ENCODE peak calls at places on chromosome 2, in six cellular contexts. One of them, this sample, is unnamed. For H3K27me3, the result is how much of the 10 kb centered on the place peaks cover.

GRCh38 chr2:62287895-62288589 is 92.1 kb downstream of the B3GNT2 start:
- DNase-seq in CD4-positive, CD25-positive, alpha-beta regulatory T cell: no peak
- DNase-seq in upper lobe of left lung: peak
- DNase-seq in Karpas-422: no peak
- DNase-seq in IMR-90: no peak
- DNase-seq in ascending aorta: no peak
- DNase-seq in this sample: peak

GRCh38 chr2:26245810-26246209 is 1.1 kb downstream of the HADHB start:
- DNase-seq in CD4-positive, CD25-positive, alpha-beta regulatory T cell: no peak
- DNase-seq in IMR-90: peak
- DNase-seq in Karpas-422: peak
- DNase-seq in upper lobe of left lung: no peak
- DNase-seq in ascending aorta: no peak
- DNase-seq in this sample: no peak

GRCh38 chr2:124476291-124476690 is 451.2 kb downstream of the CNTNAP5 start:
- DNase-seq in IMR-90: peak
- DNase-seq in Karpas-422: no peak
- DNase-seq in upper lobe of left lung: no peak
- DNase-seq in ascending aorta: no peak
- DNase-seq in CD4-positive, CD25-positive, alpha-beta regulatory T cell: no peak
- DNase-seq in this sample: no peak

GRCh38 chr2:174300114-174300513 is 34.6 kb upstream of the SP9 start:
- DNase-seq in Karpas-422: peak
- DNase-seq in IMR-90: peak
- DNase-seq in CD4-positive, CD25-positive, alpha-beta regulatory T cell: no peak
- DNase-seq in upper lobe of left lung: no peak
- DNase-seq in ascending aorta: no peak
- DNase-seq in this sample: no peak

GRCh38 chr2:173346035-173346434 is 8.6 kb upstream of the CDCA7 start:
- DNase-seq in ascending aorta: no peak
- DNase-seq in upper lobe of left lung: no peak
- DNase-seq in Karpas-422: no peak
- DNase-seq in CD4-positive, CD25-positive, alpha-beta regulatory T cell: no peak
- DNase-seq in IMR-90: no peak
- DNase-seq in this sample: no peak

GRCh38 chr2:234580686-234581085 is 83.8 kb upstream of the ARL4C start:
- DNase-seq in Karpas-422: no peak
- DNase-seq in IMR-90: peak
- DNase-seq in ascending aorta: no peak
- DNase-seq in CD4-positive, CD25-positive, alpha-beta regulatory T cell: no peak
- DNase-seq in upper lobe of left lung: no peak
- DNase-seq in this sample: no peak

GRCh38 chr2:27583390-27583915 is 611 bp downstream of the ZNF512 start:
- DNase-seq in upper lobe of left lung: no peak
- DNase-seq in Karpas-422: no peak
- DNase-seq in ascending aorta: no peak
- DNase-seq in CD4-positive, CD25-positive, alpha-beta regulatory T cell: no peak
- DNase-seq in IMR-90: peak
- DNase-seq in this sample: no peak

GRCh38 chr2:74405994-74406583 is 15.3 kb downstream of the C2orf81 start:
- DNase-seq in upper lobe of left lung: no peak
- DNase-seq in Karpas-422: no peak
- DNase-seq in IMR-90: peak
- DNase-seq in ascending aorta: no peak
- DNase-seq in CD4-positive, CD25-positive, alpha-beta regulatory T cell: no peak
- DNase-seq in this sample: no peak

DNA sequence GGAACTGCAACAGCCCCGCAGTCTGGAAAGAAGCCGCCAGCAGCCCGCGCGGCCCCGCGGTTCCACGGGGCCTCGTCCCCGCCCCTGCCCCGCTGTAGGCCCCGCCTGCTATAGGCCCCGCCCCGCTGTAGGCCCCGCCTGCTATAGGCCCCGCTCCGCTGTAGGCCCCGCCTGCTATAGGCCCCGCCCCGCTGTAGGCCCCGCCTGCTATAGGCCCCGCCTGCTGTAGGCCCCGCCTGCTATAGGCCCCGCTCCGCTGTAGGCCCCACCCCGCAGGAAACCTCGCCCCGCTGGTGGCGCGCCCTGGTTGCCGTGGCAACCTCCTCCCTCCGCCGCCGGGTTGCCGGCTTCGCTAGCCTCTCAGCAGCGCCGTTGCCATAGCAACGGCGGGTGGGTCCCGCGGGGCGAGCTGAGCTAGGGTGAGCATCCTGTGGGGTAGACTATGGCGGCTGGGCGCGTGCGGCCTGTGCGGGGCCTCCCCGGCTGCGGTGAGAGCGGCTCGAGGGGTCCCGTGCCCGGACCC is 12.2 kb upstream of the KIF1A start:
- DNase-seq in IMR-90: peak
- DNase-seq in CD4-positive, CD25-positive, alpha-beta regulatory T cell: peak
- DNase-seq in upper lobe of left lung: peak
- DNase-seq in ascending aorta: peak
- DNase-seq in Karpas-422: peak
- DNase-seq in this sample: peak
- H3K27me3 ChIP-seq in IMR-90: under half
- H3K27me3 ChIP-seq in CD4-positive, CD25-positive, alpha-beta regulatory T cell: under half
- H3K27me3 ChIP-seq in upper lobe of left lung: under half
- H3K27me3 ChIP-seq in ascending aorta: under half
- H3K27me3 ChIP-seq in Karpas-422: under half
- H3K27me3 ChIP-seq in this sample: under half

DNA sequence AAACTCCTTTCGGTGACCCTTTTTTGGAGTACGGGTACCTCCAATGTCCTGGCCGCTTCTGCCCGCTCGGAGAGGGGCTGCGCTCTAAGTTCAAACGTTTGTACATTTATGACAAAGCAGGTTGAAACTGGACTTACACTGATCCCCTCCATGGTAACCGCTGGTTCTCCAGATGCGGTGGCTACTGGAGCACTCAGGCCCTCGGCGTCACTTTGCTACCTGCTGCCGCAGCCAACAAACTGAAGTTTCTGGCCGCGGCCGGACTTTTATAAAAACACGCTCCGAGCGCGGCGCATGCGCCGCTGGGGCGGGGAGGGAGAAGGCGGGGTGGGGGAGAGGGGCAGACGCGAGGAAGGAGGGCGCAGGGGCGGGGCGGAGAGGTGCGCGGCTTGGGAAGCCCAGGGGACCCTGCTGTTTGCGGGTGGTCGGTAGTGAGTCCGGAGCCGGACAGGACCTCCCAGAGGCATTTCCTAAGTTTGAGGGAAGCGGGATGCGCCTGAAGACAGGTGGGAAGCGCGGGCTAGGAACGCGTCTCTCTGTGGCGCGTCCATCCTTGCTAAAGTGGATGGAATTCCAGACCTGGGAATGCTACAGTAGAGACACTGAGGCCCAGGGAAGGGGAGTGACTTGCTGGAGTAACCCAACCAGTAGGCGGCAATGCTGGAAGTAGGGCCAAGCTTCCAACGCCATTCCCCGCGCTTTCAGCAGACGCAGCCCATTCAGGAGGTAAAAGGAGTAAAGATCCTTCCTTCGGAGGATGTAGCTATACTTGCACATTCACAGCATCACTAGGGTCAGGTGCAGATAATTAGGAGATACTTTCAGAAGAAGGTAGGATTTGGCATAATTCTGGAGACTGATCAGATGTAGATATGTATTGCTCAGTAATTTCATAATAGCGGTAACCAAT is at the start of gene CXCR4:
- DNase-seq in Karpas-422: peak
- DNase-seq in CD4-positive, CD25-positive, alpha-beta regulatory T cell: peak
- DNase-seq in upper lobe of left lung: peak
- DNase-seq in IMR-90: peak
- DNase-seq in ascending aorta: peak
- DNase-seq in this sample: peak
- H3K27me3 ChIP-seq in Karpas-422: under half
- H3K27me3 ChIP-seq in CD4-positive, CD25-positive, alpha-beta regulatory T cell: under half
- H3K27me3 ChIP-seq in upper lobe of left lung: under half
- H3K27me3 ChIP-seq in IMR-90: half or more
- H3K27me3 ChIP-seq in ascending aorta: under half
- H3K27me3 ChIP-seq in this sample: under half

DNA sequence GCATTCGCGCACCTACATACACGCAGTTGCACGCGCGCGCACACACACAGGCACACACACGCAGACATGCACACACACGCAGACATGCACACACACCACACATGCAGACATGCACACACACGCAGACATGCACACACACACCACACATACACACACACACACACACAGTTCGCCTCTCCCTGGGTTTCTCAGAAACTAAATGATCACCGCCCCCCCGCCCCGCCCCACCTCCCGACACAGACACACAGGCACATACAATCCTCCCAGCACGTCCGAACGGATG is 1.1 kb downstream of the EPHA4 start:
- DNase-seq in Karpas-422: no peak
- DNase-seq in upper lobe of left lung: peak
- DNase-seq in CD4-positive, CD25-positive, alpha-beta regulatory T cell: no peak
- DNase-seq in ascending aorta: no peak
- DNase-seq in IMR-90: peak
- DNase-seq in this sample: no peak
- H3K27me3 ChIP-seq in Karpas-422: under half
- H3K27me3 ChIP-seq in upper lobe of left lung: under half
- H3K27me3 ChIP-seq in CD4-positive, CD25-positive, alpha-beta regulatory T cell: under half
- H3K27me3 ChIP-seq in ascending aorta: under half
- H3K27me3 ChIP-seq in IMR-90: under half
- H3K27me3 ChIP-seq in this sample: under half

GRCh38 chr2:60569680-60570111 is 16.2 kb upstream of the BCL11A start:
- DNase-seq in upper lobe of left lung: no peak
- DNase-seq in IMR-90: no peak
- DNase-seq in Karpas-422: no peak
- DNase-seq in CD4-positive, CD25-positive, alpha-beta regulatory T cell: no peak
- DNase-seq in ascending aorta: no peak
- DNase-seq in this sample: no peak

GRCh38 chr2:60565472-60565871 is 12.0 kb upstream of the BCL11A start:
- DNase-seq in ascending aorta: no peak
- DNase-seq in IMR-90: peak
- DNase-seq in CD4-positive, CD25-positive, alpha-beta regulatory T cell: no peak
- DNase-seq in upper lobe of left lung: no peak
- DNase-seq in Karpas-422: peak
- DNase-seq in this sample: no peak

GRCh38 chr2:60567092-60567491 is 13.6 kb upstream of the BCL11A start:
- DNase-seq in upper lobe of left lung: no peak
- DNase-seq in ascending aorta: no peak
- DNase-seq in IMR-90: no peak
- DNase-seq in CD4-positive, CD25-positive, alpha-beta regulatory T cell: no peak
- DNase-seq in Karpas-422: no peak
- DNase-seq in this sample: no peak

GRCh38 chr2:60567919-60568874 is 14.7 kb upstream of the BCL11A start:
- DNase-seq in Karpas-422: no peak
- DNase-seq in upper lobe of left lung: no peak
- DNase-seq in CD4-positive, CD25-positive, alpha-beta regulatory T cell: no peak
- DNase-seq in ascending aorta: no peak
- DNase-seq in IMR-90: no peak
- DNase-seq in this sample: no peak

GRCh38 chr2:60570281-60570680 is 16.8 kb upstream of the BCL11A start:
- DNase-seq in CD4-positive, CD25-positive, alpha-beta regulatory T cell: no peak
- DNase-seq in upper lobe of left lung: no peak
- DNase-seq in IMR-90: no peak
- DNase-seq in ascending aorta: no peak
- DNase-seq in Karpas-422: no peak
- DNase-seq in this sample: no peak
- H3K27me3 ChIP-seq in CD4-positive, CD25-positive, alpha-beta regulatory T cell: under half
- H3K27me3 ChIP-seq in upper lobe of left lung: under half
- H3K27me3 ChIP-seq in IMR-90: under half
- H3K27me3 ChIP-seq in ascending aorta: under half
- H3K27me3 ChIP-seq in Karpas-422: under half
- H3K27me3 ChIP-seq in this sample: half or more

GRCh38 chr2:202039278-202040100 is 5.8 kb downstream of the FZD7 start:
- DNase-seq in IMR-90: no peak
- DNase-seq in CD4-positive, CD25-positive, alpha-beta regulatory T cell: no peak
- DNase-seq in Karpas-422: no peak
- DNase-seq in upper lobe of left lung: no peak
- DNase-seq in ascending aorta: no peak
- DNase-seq in this sample: no peak
- H3K27me3 ChIP-seq in IMR-90: under half
- H3K27me3 ChIP-seq in CD4-positive, CD25-positive, alpha-beta regulatory T cell: half or more
- H3K27me3 ChIP-seq in Karpas-422: under half
- H3K27me3 ChIP-seq in upper lobe of left lung: under half
- H3K27me3 ChIP-seq in ascending aorta: under half
- H3K27me3 ChIP-seq in this sample: under half

GRCh38 chr2:127219716-127220090 is 396 bp downstream of the CYP27C1 start:
- DNase-seq in upper lobe of left lung: peak
- DNase-seq in Karpas-422: no peak
- DNase-seq in CD4-positive, CD25-positive, alpha-beta regulatory T cell: no peak
- DNase-seq in ascending aorta: no peak
- DNase-seq in IMR-90: no peak
- DNase-seq in this sample: no peak

GRCh38 chr2:127218843-127219715 is 1.0 kb downstream of the CYP27C1 start:
- DNase-seq in Karpas-422: no peak
- DNase-seq in CD4-positive, CD25-positive, alpha-beta regulatory T cell: no peak
- DNase-seq in IMR-90: no peak
- DNase-seq in upper lobe of left lung: peak
- DNase-seq in ascending aorta: no peak
- DNase-seq in this sample: no peak

GRCh38 chr2:127220102-127220806 is at the start of gene CYP27C1:
- DNase-seq in IMR-90: no peak
- DNase-seq in ascending aorta: no peak
- DNase-seq in Karpas-422: no peak
- DNase-seq in CD4-positive, CD25-positive, alpha-beta regulatory T cell: no peak
- DNase-seq in upper lobe of left lung: peak
- DNase-seq in this sample: no peak

GRCh38 chr2:127217470-127218325 is 2.4 kb downstream of the CYP27C1 start:
- DNase-seq in ascending aorta: no peak
- DNase-seq in Karpas-422: no peak
- DNase-seq in CD4-positive, CD25-positive, alpha-beta regulatory T cell: no peak
- DNase-seq in upper lobe of left lung: no peak
- DNase-seq in IMR-90: no peak
- DNase-seq in this sample: no peak

DNA sequence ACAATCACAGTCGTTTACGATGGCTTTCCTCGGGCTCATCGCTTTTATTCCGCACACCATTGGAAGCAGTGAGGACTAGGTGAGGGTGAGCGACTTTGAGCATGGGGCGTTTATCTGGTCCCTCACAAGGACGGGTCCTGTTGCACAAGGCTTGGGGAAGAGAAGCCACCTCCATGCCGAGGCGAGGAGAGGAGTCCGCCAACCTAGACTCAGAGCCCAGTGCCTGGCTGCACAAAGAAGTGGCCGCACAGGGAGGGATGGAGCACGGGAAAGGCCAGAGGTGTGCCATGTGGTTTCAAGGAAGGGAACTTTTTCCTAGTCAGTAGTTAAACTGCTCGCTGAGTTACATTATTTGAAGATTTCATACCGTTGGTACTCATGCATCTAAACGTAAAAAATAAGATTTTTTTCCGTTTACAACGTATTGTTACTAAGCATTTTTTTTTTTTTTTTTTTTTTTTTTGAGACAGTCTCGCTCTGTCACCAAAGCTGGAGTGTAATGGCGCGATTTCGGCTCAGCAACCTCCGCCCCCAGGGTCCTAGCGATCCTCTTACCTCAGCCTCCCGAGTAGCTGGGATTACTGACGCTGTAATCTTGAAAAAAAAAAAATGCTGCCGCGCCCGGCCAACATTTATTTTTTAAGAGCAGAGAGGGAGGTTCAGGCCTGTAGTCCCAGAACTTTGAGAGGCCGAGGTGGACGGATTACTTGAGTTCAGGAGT is 868 bp upstream of the CYP27C1 start:
- DNase-seq in CD4-positive, CD25-positive, alpha-beta regulatory T cell: no peak
- DNase-seq in upper lobe of left lung: no peak
- DNase-seq in ascending aorta: no peak
- DNase-seq in Karpas-422: no peak
- DNase-seq in IMR-90: no peak
- DNase-seq in this sample: no peak
- H3K27me3 ChIP-seq in CD4-positive, CD25-positive, alpha-beta regulatory T cell: under half
- H3K27me3 ChIP-seq in upper lobe of left lung: under half
- H3K27me3 ChIP-seq in ascending aorta: under half
- H3K27me3 ChIP-seq in Karpas-422: under half
- H3K27me3 ChIP-seq in IMR-90: half or more
- H3K27me3 ChIP-seq in this sample: under half

GRCh38 chr2:219001100-219001576 is 7.9 kb upstream of the CRYBA2 start:
- DNase-seq in IMR-90: no peak
- DNase-seq in ascending aorta: no peak
- DNase-seq in upper lobe of left lung: no peak
- DNase-seq in CD4-positive, CD25-positive, alpha-beta regulatory T cell: no peak
- DNase-seq in Karpas-422: no peak
- DNase-seq in this sample: no peak
- H3K27me3 ChIP-seq in IMR-90: half or more
- H3K27me3 ChIP-seq in ascending aorta: under half
- H3K27me3 ChIP-seq in upper lobe of left lung: half or more
- H3K27me3 ChIP-seq in CD4-positive, CD25-positive, alpha-beta regulatory T cell: under half
- H3K27me3 ChIP-seq in Karpas-422: under half
- H3K27me3 ChIP-seq in this sample: half or more

This sample was measured in tibial nerve.